ENCODE peak calls at places on chromosome 6, in ten cellular contexts. L is body of pancreas, J is fibroblast of lung, X is ascending aorta, Y is Panc1, W is kidney, D is MM.1S, F is OCI-LY7, Q is spleen, M is PC-3. Z is an unnamed sample. For H3K9me3, the result is how much of the 10 kb centered on the place peaks cover.

GRCh38 chr6:88301888-88302768 is 136.0 kb upstream of the CNR1 start:
- DNase-seq in L (no peak), J (no peak), X (no peak), Y (no peak), W (no peak), D (no peak), F (no peak), Q (no peak), M (no peak), Z (no peak)

GRCh38 chr6:69914015-69914485 is 47.7 kb downstream of the COL19A1 start:
- DNase-seq in L (no peak), J (no peak), X (no peak), Y (no peak), W (no peak), D (no peak), F (no peak), Q (no peak), M (no peak), Z (no peak)

GRCh38 chr6:81844686-81845085 is 92.2 kb upstream of the TENT5A start:
- DNase-seq in L (no peak), J (peak), X (no peak), Y (no peak), W (no peak), D (no peak), F (no peak), Q (no peak), M (no peak), Z (no peak)

GRCh38 chr6:37257634-37258404 is at the start of the genes TBC1D22B and TMEM217:
- DNase-seq in L (peak), J (peak), X (peak), Y (peak), W (peak), D (peak), F (peak), Q (peak), M (peak), Z (peak)

GRCh38 chr6:129485746-129486145 is 224.2 kb downstream of the ARHGAP18 start:
- DNase-seq in L (no peak), J (peak), X (no peak), Y (no peak), W (no peak), D (no peak), F (no peak), Q (no peak), M (no peak), Z (no peak)

GRCh38 chr6:139922236-139922635 is 547.8 kb upstream of the CITED2 start:
- DNase-seq in L (no peak), J (no peak), X (no peak), Y (no peak), W (no peak), D (no peak), F (no peak), Q (no peak), M (no peak), Z (no peak)

GRCh38 chr6:33990061-33990541 is 155.8 kb downstream of the GRM4 start:
- DNase-seq in L (no peak), J (no peak), X (no peak), Y (no peak), W (peak), D (no peak), F (no peak), Q (peak), M (no peak), Z (no peak)

GRCh38 chr6:119575721-119576120 is 226.2 kb upstream of the MAN1A1 start:
- DNase-seq in L (no peak), J (peak), X (no peak), Y (no peak), W (no peak), D (peak), F (no peak), Q (no peak), M (peak), Z (no peak)

GRCh38 chr6:19895866-19896579 is 58.9 kb downstream of the ID4 start:
- DNase-seq in L (no peak), J (no peak), X (no peak), Y (no peak), W (no peak), D (no peak), F (no peak), Q (no peak), M (peak), Z (no peak)

GRCh38 chr6:134041093-134041492 is 11.3 kb downstream of the SLC2A12 start:
- DNase-seq in L (no peak), J (peak), X (no peak), Y (no peak), W (no peak), D (no peak), F (no peak), Q (no peak), M (peak), Z (no peak)

GRCh38 chr6:63527658-63528514 is 44.4 kb upstream of the LOC128125822 start:
- DNase-seq in L (peak), J (peak), X (no peak), Y (peak), W (no peak), D (no peak), F (no peak), Q (no peak), M (peak), Z (peak)

GRCh38 chr6:108174371-108175175 is 8.8 kb downstream of the NR2E1 start:
- DNase-seq in L (no peak), J (peak), X (no peak), Y (no peak), W (no peak), D (no peak), F (no peak), Q (no peak), M (no peak), Z (no peak)

GRCh38 chr6:90039911-90040310 is 145.6 kb downstream of the GJA10 start:
- DNase-seq in L (no peak), J (peak), X (no peak), Y (no peak), W (no peak), D (no peak), F (no peak), Q (no peak), M (no peak), Z (no peak)

GRCh38 chr6:32972353-32973143 is 4.2 kb downstream of the BRD2 start:
- DNase-seq in L (peak), J (no peak), X (no peak), Y (no peak), W (peak), D (peak), F (peak), Q (peak), M (no peak), Z (no peak)

GRCh38 chr6:112563368-112563767 is 216.2 kb downstream of the RFPL4B start:
- DNase-seq in L (no peak), J (peak), X (no peak), Y (no peak), W (no peak), D (no peak), F (no peak), Q (no peak), M (peak), Z (no peak)

GRCh38 chr6:111552999-111553398 is 52.7 kb downstream of the TRAF3IP2 start:
- DNase-seq in L (no peak), J (no peak), X (no peak), Y (no peak), W (no peak), D (no peak), F (no peak), Q (no peak), M (no peak), Z (no peak)
- H3K4me3 ChIP-seq in L (no peak), J (no peak), X (no peak), Y (no peak), W (no peak), D (no peak), F (no peak), Q (no peak), M (no peak), Z (no peak)

DNA sequence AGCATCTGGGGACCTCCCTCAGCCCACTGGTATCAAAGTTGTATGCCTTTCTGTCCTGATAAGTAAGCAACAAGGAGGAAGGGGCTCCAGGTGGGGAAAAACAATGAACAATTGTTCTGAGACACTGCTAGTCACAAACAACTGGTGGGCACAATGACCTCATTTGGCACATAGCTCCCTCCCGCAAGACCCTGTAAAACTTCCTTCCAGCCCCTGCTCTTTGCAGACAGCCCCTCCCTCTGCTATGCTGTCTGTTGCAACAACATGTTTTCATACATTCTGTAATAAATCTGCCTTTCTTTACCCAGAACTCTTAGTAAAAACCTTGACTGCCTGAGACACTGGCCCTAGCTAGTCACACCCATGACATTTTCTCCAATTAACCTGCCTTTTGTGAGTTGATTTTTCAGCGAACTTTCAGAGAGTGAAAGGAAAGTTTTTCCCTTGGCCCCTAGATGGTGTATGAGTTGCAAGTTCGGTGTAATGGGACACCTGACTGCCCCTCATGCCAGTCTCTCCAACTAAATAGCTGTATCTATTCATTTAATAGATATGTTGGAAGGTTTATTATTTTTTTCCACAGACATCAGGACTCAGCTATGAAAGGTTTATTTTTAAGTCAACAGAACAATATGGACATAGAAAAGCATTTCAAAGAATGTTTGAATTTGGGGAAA is 142.3 kb upstream of the SLC22A16 start:
- DNase-seq in L (no peak), J (no peak), X (no peak), Y (peak), W (no peak), D (no peak), F (peak), Q (no peak), M (peak), Z (no peak)
- TF ChIP-seq CTCF in L (no peak), J (peak), X (no peak), Y (peak), W (peak), D (no peak), F (peak), Q (no peak), M (peak), Z (no peak)

DNA sequence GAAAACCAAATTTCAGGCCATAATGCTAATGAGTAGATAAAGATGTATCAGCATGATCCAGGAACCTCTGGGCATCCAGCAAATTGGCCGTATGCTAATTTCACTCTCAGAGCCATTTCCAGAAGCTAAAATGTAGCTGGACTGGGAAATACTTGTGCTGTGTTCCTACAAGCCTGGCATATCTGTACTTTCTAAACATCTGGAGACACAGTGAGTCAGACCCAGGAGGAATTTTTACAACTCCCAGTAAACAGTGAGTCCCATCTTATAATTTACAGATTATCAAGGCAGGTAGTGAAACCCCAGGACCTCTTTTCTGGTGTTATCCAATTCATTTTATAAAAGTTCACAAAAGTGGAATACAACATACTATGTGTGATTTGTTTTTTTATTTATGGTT is 683.0 kb upstream of the ADGRB3 start:
- DNase-seq in L (no peak), J (peak), X (no peak), Y (no peak), W (no peak), D (no peak), F (no peak), Q (no peak), M (peak), Z (no peak)
- H3K9me3 ChIP-seq in L (under half), J (under half), X (under half), Y (under half), W (under half), D (under half), F (under half), Q (under half), M (under half), Z (under half)

DNA sequence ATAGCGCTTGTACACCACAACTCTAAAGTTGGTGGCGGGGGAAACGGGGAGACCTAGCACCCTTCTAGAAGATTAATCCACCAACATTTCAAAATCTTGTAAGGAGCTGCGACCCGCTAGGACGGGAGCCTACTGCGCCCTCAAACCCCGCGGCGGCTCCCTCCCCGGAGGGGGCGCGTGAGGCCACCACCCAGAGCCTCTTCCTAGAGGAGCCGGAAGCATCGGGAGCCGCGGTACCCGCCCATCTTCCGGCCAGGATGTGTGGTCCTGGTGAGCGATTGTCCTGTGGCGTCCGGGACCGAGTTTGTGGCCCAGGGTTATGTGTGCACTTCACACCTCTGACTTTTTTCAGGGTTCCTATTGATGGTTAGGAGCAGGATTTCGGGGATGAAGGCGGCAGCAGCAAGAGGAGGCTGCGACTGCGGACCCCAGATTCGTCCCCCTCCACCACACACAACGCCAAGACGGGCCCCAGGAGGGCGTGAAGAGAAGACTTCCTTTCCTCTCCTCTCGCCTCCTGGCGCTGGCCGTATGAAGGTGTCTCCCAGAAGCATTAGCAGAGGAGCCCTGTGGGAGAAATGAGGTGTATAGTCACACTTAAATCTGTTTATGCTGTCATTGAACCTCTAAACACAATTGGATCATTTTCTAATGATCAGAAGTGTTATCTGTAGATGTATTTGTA is 10.7 kb downstream of the ZNF165 start:
- DNase-seq in L (no peak), J (no peak), X (no peak), Y (no peak), W (no peak), D (no peak), F (no peak), Q (no peak), M (no peak), Z (no peak)
- H3K4me3 ChIP-seq in L (no peak), J (peak), X (no peak), Y (no peak), W (peak), D (no peak), F (no peak), Q (no peak), M (no peak), Z (peak)

DNA sequence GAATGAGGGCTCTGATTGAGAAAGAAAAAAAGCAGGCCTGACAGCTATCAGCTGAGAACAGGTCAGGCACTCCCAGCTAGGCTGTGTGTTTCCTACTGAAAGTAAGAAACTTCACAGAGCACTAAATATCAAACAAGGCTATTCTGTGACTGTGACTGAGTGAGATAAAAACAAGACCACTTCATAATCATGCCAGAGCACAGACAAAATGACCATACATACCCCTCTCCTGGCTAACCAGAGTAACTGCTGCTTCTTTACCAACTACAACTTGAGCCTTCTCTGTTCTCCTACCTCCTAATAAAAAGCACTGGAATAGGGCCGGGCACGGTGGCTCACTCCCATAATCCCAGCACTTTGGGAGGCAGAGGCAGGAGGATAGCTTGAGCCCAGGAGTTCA is 6.8 kb upstream of the BTN1A1 start:
- DNase-seq in L (no peak), J (peak), X (no peak), Y (no peak), W (no peak), D (peak), F (peak), Q (no peak), M (peak), Z (no peak)
- TF ChIP-seq CTCF in L (no peak), J (peak), X (no peak), Y (peak), W (no peak), D (peak), F (peak), Q (no peak), M (peak), Z (no peak)

GRCh38 chr6:11681770-11682169 is 96.8 kb downstream of the ADTRP start:
- DNase-seq in L (no peak), J (no peak), X (no peak), Y (no peak), W (no peak), D (no peak), F (no peak), Q (no peak), M (no peak), Z (no peak)

GRCh38 chr6:11682525-11682924 is 96.1 kb downstream of the ADTRP start:
- DNase-seq in L (no peak), J (peak), X (no peak), Y (no peak), W (no peak), D (no peak), F (no peak), Q (no peak), M (peak), Z (no peak)

GRCh38 chr6:11675610-11676009 is 103.0 kb downstream of the ADTRP start:
- DNase-seq in L (no peak), J (no peak), X (no peak), Y (no peak), W (no peak), D (peak), F (no peak), Q (no peak), M (peak), Z (no peak)

GRCh38 chr6:11685411-11686093 is 93.1 kb downstream of the ADTRP start:
- DNase-seq in L (no peak), J (peak), X (no peak), Y (no peak), W (no peak), D (no peak), F (no peak), Q (no peak), M (peak), Z (no peak)

DNA sequence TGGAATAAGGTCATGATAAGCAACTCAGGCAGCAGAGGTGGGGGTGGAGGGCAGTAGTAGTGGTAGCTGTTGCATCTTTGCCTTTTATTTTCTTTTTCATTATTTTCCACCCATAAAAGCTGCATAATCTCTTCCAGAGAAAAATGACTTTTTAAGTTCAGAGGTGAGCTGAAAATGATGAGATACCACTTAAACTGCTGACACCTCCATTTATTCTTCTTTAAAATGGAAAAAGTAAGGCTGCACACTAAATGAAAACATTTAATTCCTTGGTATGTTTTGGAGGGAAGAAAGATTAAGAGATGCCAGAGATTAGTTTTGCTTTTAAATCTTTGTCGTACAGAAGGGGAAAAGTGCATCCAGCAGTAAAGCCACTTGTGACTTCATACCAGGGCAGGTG is 97.2 kb downstream of the ADTRP start:
- DNase-seq in L (no peak), J (no peak), X (no peak), Y (no peak), W (no peak), D (no peak), F (no peak), Q (no peak), M (no peak), Z (no peak)
- H3K9me3 ChIP-seq in L (under half), J (under half), X (under half), Y (under half), W (under half), D (under half), F (under half), Q (under half), M (under half), Z (under half)

GRCh38 chr6:170097505-170098427 is 193.1 kb downstream of the DLL1 start:
- DNase-seq in L (no peak), J (no peak), X (no peak), Y (no peak), W (peak), D (no peak), F (no peak), Q (peak), M (no peak), Z (peak)
- H3K4me3 ChIP-seq in L (no peak), J (no peak), X (no peak), Y (no peak), W (no peak), D (no peak), F (no peak), Q (no peak), M (no peak), Z (no peak)